ENCODE peak calls at places on chromosomes 13 and 19, in five cellular contexts. U is RPMI7951, I is A172, N is NCI-H1694 treated with DMSO at 0.1 percent for 48 hours, D is fibroblast of pulmonary artery. R is an unnamed sample.

GRCh38 chr19:13796301-13797057 is 1.2 kb downstream of the ZSWIM4 start:
- DNase-seq in U (peak), I (peak), N (no peak), D (peak), R (no peak)

GRCh38 chr13:31037351-31037750 is 104.9 kb downstream of the TEX26 start:
- DNase-seq in U (no peak), I (no peak), N (no peak), D (no peak), R (no peak)

GRCh38 chr13:24207841-24208240 is 47.3 kb downstream of the SPATA13 start:
- DNase-seq in U (no peak), I (no peak), N (no peak), D (no peak), R (no peak)

GRCh38 chr13:106548064-106548696 is 12.7 kb upstream of the EFNB2 start:
- DNase-seq in U (no peak), I (no peak), N (no peak), D (no peak), R (no peak)

GRCh38 chr13:27020415-27020814 is 151.2 kb downstream of the USP12 start:
- DNase-seq in U (no peak), I (no peak), N (no peak), D (no peak), R (no peak)

GRCh38 chr19:756232-756631 is 5.3 kb downstream of the MISP start:
- DNase-seq in U (peak), I (peak), N (no peak), D (peak), R (no peak)

GRCh38 chr13:64239372-64239771 is 2823.7 kb upstream of the PCDH20 start:
- DNase-seq in U (peak), I (peak), N (no peak), D (peak), R (no peak)

GRCh38 chr13:90055121-90055520 is 1292.4 kb upstream of the MIR17HG start:
- DNase-seq in U (no peak), I (peak), N (no peak), D (no peak), R (no peak)

GRCh38 chr13:103046676-103047075 is 19.5 kb downstream of the SLC10A2 start:
- DNase-seq in U (no peak), I (no peak), N (no peak), D (no peak), R (no peak)

GRCh38 chr13:41942462-41943094 is 18.3 kb downstream of the VWA8 start:
- DNase-seq in U (peak), I (peak), N (no peak), D (peak), R (no peak)

GRCh38 chr19:40774916-40775631 is at the start of gene MIA:
- DNase-seq in U (peak), I (no peak), N (no peak), D (no peak), R (no peak)

GRCh38 chr13:101144808-101145419 is 271.4 kb downstream of the NALCN start:
- DNase-seq in U (peak), I (peak), N (peak), D (peak), R (peak)

GRCh38 chr19:29667941-29668340 is 2.7 kb downstream of the PLEKHF1 start:
- DNase-seq in U (no peak), I (no peak), N (no peak), D (no peak), R (no peak)

R was measured in NCI-H2081.